ENCODE peak calls at places on chromosomes 6 and 20, in nine cellular contexts. B, J, L, X, K, V, H, O and C are unnamed samples.

GRCh38 chr6:167893416-167893815 is 66.7 kb downstream of the AFDN start:
- DNase-seq in H (no peak), X (peak; percentile 75), L (no peak), J (no peak), K (no peak), V (no peak), B (no peak), O (no peak), C (no peak)

GRCh38 chr6:119738425-119738824 is 388.9 kb upstream of the MAN1A1 start:
- DNase-seq in H (no peak), L (no peak), B (no peak), K (no peak), V (no peak), J (no peak), O (no peak), X (no peak), C (no peak)

GRCh38 chr6:110341671-110342304 is 16.4 kb downstream of the METTL24 start:
- DNase-seq in K (no peak), O (no peak), L (no peak), X (peak; percentile 89), H (no peak), V (no peak), B (no peak), J (no peak), C (peak; percentile 8)

GRCh38 chr20:61633004-61633403 is 380.9 kb downstream of the CDH4 start:
- DNase-seq in J (no peak), V (no peak), B (no peak), L (no peak), O (no peak), H (no peak), K (no peak), X (no peak), C (no peak)

GRCh38 chr6:39350723-39351505 is 28.4 kb upstream of the KCNK16 start:
- DNase-seq in L (no peak), H (no peak), J (no peak), X (no peak), B (no peak), V (no peak), K (no peak), O (no peak), C (no peak)

GRCh38 chr20:34256629-34257124 is 15.5 kb downstream of the ASIP start:
- DNase-seq in H (no peak), J (no peak), V (no peak), B (no peak), L (no peak), X (no peak), O (no peak), K (no peak), C (no peak)

GRCh38 chr6:133948472-133948871 is 4.6 kb upstream of the TBPL1 start:
- DNase-seq in X (no peak), B (no peak), K (no peak), O (no peak), J (no peak), L (no peak), V (no peak), H (no peak), C (no peak)

GRCh38 chr6:132734694-132735236 is 20.9 kb upstream of the VNN1 start:
- DNase-seq in K (peak; percentile 77), H (no peak), L (no peak), O (no peak), X (no peak), B (no peak), V (no peak), J (no peak), C (no peak)

GRCh38 chr6:52285174-52286068 is 879 bp upstream of the MCM3 start:
- DNase-seq in K (peak; percentile 50), H (no peak), V (no peak), B (no peak), L (no peak), X (no peak), J (peak; percentile 97), O (peak; percentile 46), C (peak; percentile 54)

GRCh38 chr6:6689413-6690143 is 101.1 kb downstream of the LY86 start:
- DNase-seq in H (no peak), J (no peak), X (no peak), V (no peak), B (no peak), K (no peak), L (no peak), O (no peak), C (no peak)

GRCh38 chr20:58524814-58525213 is 9.6 kb upstream of the APCDD1L start:
- DNase-seq in X (no peak), K (no peak), H (no peak), B (no peak), J (no peak), L (no peak), O (no peak), V (no peak), C (no peak)

GRCh38 chr6:121678245-121678644 is 242.8 kb downstream of the GJA1 start:
- DNase-seq in J (no peak), X (no peak), O (no peak), V (no peak), B (no peak), H (no peak), K (no peak), L (no peak), C (no peak)

GRCh38 chr6:114039835-114040234 is 68.9 kb upstream of the HDAC2 start:
- DNase-seq in B (no peak), V (no peak), X (no peak), H (no peak), O (no peak), L (no peak), K (no peak), J (no peak), C (no peak)

GRCh38 chr6:9540126-9540525 is 874.7 kb downstream of the TFAP2A start:
- DNase-seq in B (no peak), J (no peak), X (no peak), H (no peak), O (no peak), L (no peak), V (no peak), K (no peak), C (no peak)

GRCh38 chr6:13630499-13630898 is 15.4 kb downstream of the NOL7 start:
- DNase-seq in V (peak; percentile 11), H (no peak), K (no peak), J (no peak), X (no peak), L (no peak), O (no peak), B (no peak), C (no peak)

GRCh38 chr6:30903236-30903635 is 4.8 kb upstream of the GTF2H4 start:
- DNase-seq in K (no peak), B (no peak), V (no peak), H (no peak), J (no peak), X (no peak), L (no peak), O (no peak), C (no peak)

GRCh38 chr6:53922571-53922981 is 127.8 kb downstream of the LRRC1 start:
- DNase-seq in X (peak; percentile 72), J (no peak), O (no peak), V (no peak), H (no peak), K (no peak), L (no peak), B (no peak), C (no peak)

GRCh38 chr6:19454999-19455392 is 382.2 kb upstream of the ID4 start:
- DNase-seq in B (no peak), H (no peak), O (no peak), K (no peak), J (no peak), L (no peak), V (no peak), X (no peak), C (no peak)

GRCh38 chr20:56463428-56463827 is 5.0 kb upstream of the RTF2 start:
- DNase-seq in X (no peak), H (peak; percentile 74), V (no peak), J (no peak), L (no peak), K (no peak), O (no peak), B (no peak), C (no peak)

GRCh38 chr20:37901667-37902503 is 1.0 kb upstream of the VSTM2L start:
- DNase-seq in B (no peak), X (peak; percentile 91), K (peak; percentile 55), V (no peak), L (no peak), H (peak; percentile 33), J (peak; percentile 46), O (peak; percentile 79), C (no peak)

GRCh38 chr6:28618889-28619555 is 93.3 kb downstream of the GPX5 start:
- DNase-seq in B (no peak), K (no peak), L (no peak), J (no peak), V (no peak), O (no peak), H (no peak), X (no peak), C (no peak)

GRCh38 chr6:138543648-138544047 is 44.4 kb upstream of the NHSL1 start:
- DNase-seq in X (no peak), K (no peak), L (no peak), V (no peak), J (no peak), B (no peak), H (no peak), O (no peak), C (no peak)

GRCh38 chr20:37223053-37223452 is 38.6 kb downstream of the GHRH start:
- DNase-seq in H (no peak), V (no peak), J (no peak), B (no peak), X (no peak), K (peak; percentile 65), O (no peak), L (no peak), C (no peak)